ENCODE peak calls at places on chromosomes 5 and 9, in four cellular contexts. Y, J, H and T are unnamed samples.

GRCh38 chr5:112253478-112254250 is 165.4 kb downstream of the EPB41L4A start:
- DNase-seq in Y (peak; percentile 39), J (no peak), H (peak; percentile 7), T (peak; percentile 87)

GRCh38 chr9:125690679-125691078 is 16.3 kb downstream of the MAPKAP1 start:
- DNase-seq in Y (no peak), J (no peak), H (no peak), T (no peak)

GRCh38 chr5:126676195-126676624 is 75.5 kb downstream of the PHAX start:
- DNase-seq in Y (peak; percentile 57), J (peak; percentile 77), H (peak; percentile 77), T (peak; percentile 73)

GRCh38 chr9:2157277-2158105 is 142.3 kb downstream of the SMARCA2 start:
- DNase-seq in Y (peak; percentile 63), J (no peak), H (peak; percentile 81), T (peak; percentile 58)

GRCh38 chr5:72848474-72849428 is 32.3 kb downstream of the TNPO1 start:
- DNase-seq in Y (peak; percentile 23), J (peak; percentile 78), H (peak; percentile 68), T (peak; percentile 46)

GRCh38 chr5:92364986-92365550 is 982.0 kb upstream of the ARRDC3 start:
- DNase-seq in Y (peak; percentile 86), J (no peak), H (peak; percentile 58), T (peak; percentile 66)

GRCh38 chr9:29861803-29862202 is 2288.5 kb upstream of the C9orf72 start:
- DNase-seq in Y (no peak), J (no peak), H (no peak), T (no peak)

GRCh38 chr5:139354186-139354585 is 12.5 kb downstream of the PAIP2 start:
- DNase-seq in Y (no peak), J (no peak), H (no peak), T (no peak)

GRCh38 chr9:82202808-82203207 is 214.2 kb downstream of the SPATA31D1 start:
- DNase-seq in Y (peak; percentile 28), J (no peak), H (peak; percentile 83), T (peak; percentile 71)

GRCh38 chr9:121156263-121156731 is 45.4 kb downstream of the RAB14 start:
- DNase-seq in Y (peak; percentile 83), J (no peak), H (peak; percentile 74), T (peak; percentile 74)

GRCh38 chr9:107044872-107045271 is 181.9 kb downstream of the ZNF462 start:
- DNase-seq in Y (no peak), J (no peak), H (no peak), T (no peak)

GRCh38 chr9:123416171-123416570 is 60.2 kb downstream of the CRB2 start:
- DNase-seq in Y (no peak), J (no peak), H (no peak), T (no peak)

GRCh38 chr5:10253390-10253789 is 3.3 kb downstream of the CCT5 start:
- DNase-seq in Y (no peak), J (no peak), H (no peak), T (no peak)

GRCh38 chr5:77449981-77450380 is 42.1 kb downstream of the WDR41 start:
- DNase-seq in Y (no peak), J (no peak), H (no peak), T (peak; percentile 31)

GRCh38 chr9:114084282-114085073 is 6.4 kb upstream of the AMBP start:
- DNase-seq in Y (no peak), J (no peak), H (no peak), T (no peak)

GRCh38 chr9:105901514-105902109 is 207.3 kb downstream of the TMEM38B start:
- DNase-seq in Y (peak; percentile 46), J (peak; percentile 82), H (peak; percentile 1), T (peak; percentile 17)

GRCh38 chr9:121169094-121169601 is 32.5 kb downstream of the RAB14 start:
- DNase-seq in Y (no peak), J (peak; percentile 20), H (peak; percentile 51), T (peak; percentile 27)

GRCh38 chr9:124960409-124960752 is 19.5 kb upstream of the GOLGA1 start:
- DNase-seq in Y (no peak), J (no peak), H (peak; percentile 80), T (peak; percentile 29)

GRCh38 chr9:13443380-13444271 is 164.1 kb upstream of the MPDZ start:
- DNase-seq in Y (no peak), J (no peak), H (peak; percentile 8), T (no peak)

GRCh38 chr5:177462021-177462670 is 11.3 kb downstream of the DBN1 start:
- DNase-seq in Y (peak; percentile 57), J (no peak), H (no peak), T (no peak)

GRCh38 chr5:142181096-142181495 is 72.5 kb downstream of the NDFIP1 start:
- DNase-seq in Y (no peak), J (no peak), H (no peak), T (no peak)

GRCh38 chr5:154508114-154508513 is 30.1 kb upstream of the HAND1 start:
- DNase-seq in Y (no peak), J (no peak), H (no peak), T (no peak)

GRCh38 chr5:181191526-181192336 is 13.3 kb downstream of the TRIM7 start:
- DNase-seq in Y (peak; percentile 96), J (peak; percentile 94), H (peak; percentile 98), T (peak; percentile 96)

GRCh38 chr5:53161876-53162275 is 52.3 kb upstream of the MOCS2 start:
- DNase-seq in Y (peak; percentile 40), J (no peak), H (peak; percentile 63), T (peak; percentile 10)

GRCh38 chr5:54743997-54744788 is 226.6 kb downstream of the SNX18 start:
- DNase-seq in Y (peak; percentile 96), J (no peak), H (peak; percentile 92), T (peak; percentile 97)

GRCh38 chr9:22041792-22042191 is 32.7 kb upstream of the CDKN2B start:
- DNase-seq in Y (no peak), J (no peak), H (peak; percentile 71), T (peak; percentile 37)

GRCh38 chr9:13520069-13520468 is 240.6 kb upstream of the MPDZ start:
- DNase-seq in Y (no peak), J (no peak), H (peak; percentile 21), T (peak; percentile 56)

GRCh38 chr5:107726896-107727295 is 56.2 kb upstream of the EFNA5 start:
- DNase-seq in Y (no peak), J (no peak), H (no peak), T (no peak)

GRCh38 chr5:107719207-107719606 is 48.5 kb upstream of the EFNA5 start:
- DNase-seq in Y (no peak), J (no peak), H (no peak), T (no peak)

GRCh38 chr5:107724642-107725041 is 53.9 kb upstream of the EFNA5 start:
- DNase-seq in Y (no peak), J (no peak), H (no peak), T (no peak)
- TF ChIP-seq CTCF in Y (no peak), J (no peak), H (no peak), T (no peak)

DNA sequence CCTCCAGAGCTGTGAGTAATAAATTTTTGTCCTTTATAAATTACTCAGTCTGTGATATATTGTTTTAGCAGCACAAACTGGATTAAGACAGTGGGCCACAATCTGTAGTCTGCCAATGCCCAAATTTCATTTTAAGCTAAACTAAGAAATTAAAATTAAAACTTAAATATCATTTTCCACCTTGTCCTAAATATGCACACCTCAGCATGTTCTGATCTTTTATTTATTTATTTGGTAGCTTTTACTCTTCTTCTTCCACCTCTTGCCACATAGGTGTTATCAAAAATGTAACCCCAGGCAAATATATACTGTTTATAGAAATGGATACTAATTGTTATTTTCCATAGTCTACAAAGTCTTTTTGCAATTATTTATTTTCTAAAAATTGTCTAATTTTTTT is 1102.2 kb upstream of the COX7C start:
- DNase-seq in Y (no peak), J (no peak), H (no peak), T (no peak)
- H3K4me3 ChIP-seq in Y (no peak overlapping the region), J (no peak overlapping the region), H (no peak overlapping the region), T (no peak overlapping the region)

GRCh38 chr5:94775088-94775487 is 156.6 kb downstream of the SLF1 start:
- DNase-seq in Y (no peak), J (no peak), H (peak; percentile 53), T (no peak)

GRCh38 chr5:94777163-94777885 is 158.9 kb downstream of the SLF1 start:
- DNase-seq in Y (no peak), J (no peak), H (peak; percentile 60), T (no peak)

GRCh38 chr5:94776167-94776566 is 157.7 kb downstream of the SLF1 start:
- DNase-seq in Y (peak; percentile 41), J (no peak), H (peak; percentile 89), T (no peak)

GRCh38 chr5:94771742-94772141 is 153.3 kb downstream of the SLF1 start:
- DNase-seq in Y (no peak), J (no peak), H (no peak), T (no peak)
- TF ChIP-seq CTCF in Y (no peak), J (no peak), H (no peak), T (no peak)

GRCh38 chr5:173613433-173614144 is 2.9 kb downstream of the BOD1 start:
- DNase-seq in Y (no peak), J (no peak), H (no peak), T (no peak)
- H3K4me3 ChIP-seq in Y (no peak overlapping the region), J (no peak overlapping the region), H (no peak overlapping the region), T (no peak overlapping the region)

DNA sequence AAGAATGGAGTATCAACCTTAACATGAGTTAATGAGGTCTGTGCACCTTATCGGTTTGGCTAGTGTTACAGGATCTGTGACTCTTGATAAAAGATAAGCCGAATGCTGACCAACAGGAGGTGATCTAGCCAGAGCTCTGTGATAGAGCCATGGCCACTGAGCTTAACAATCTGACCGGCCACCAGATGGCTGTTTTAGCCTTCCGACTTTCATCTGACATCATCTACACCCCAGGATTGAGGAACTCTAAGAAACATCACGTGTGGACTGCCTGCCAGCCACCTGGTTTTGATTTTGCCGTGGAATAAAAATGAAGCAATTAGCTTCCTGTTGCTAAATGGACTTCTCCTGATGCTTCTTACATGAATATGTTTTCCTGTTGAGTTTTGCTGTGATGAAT is 281.3 kb downstream of the CEMIP2 start:
- DNase-seq in Y (no peak), J (no peak), H (peak; percentile 61), T (no peak)
- TF ChIP-seq CTCF in Y (no peak), J (no peak), H (no peak), T (no peak)

GRCh38 chr5:88883566-88884434 is 816 bp upstream of the MEF2C start:
- DNase-seq in Y (peak; percentile 83), J (peak; percentile 88), H (peak; percentile 90), T (peak; percentile 87)

GRCh38 chr5:88883059-88883565 is at the start of gene MEF2C:
- DNase-seq in Y (peak; percentile 90), J (peak; percentile 84), H (peak; percentile 89), T (peak; percentile 95)

GRCh38 chr5:88886252-88886651 is 3.3 kb upstream of the MEF2C start:
- DNase-seq in Y (no peak), J (no peak), H (no peak), T (no peak)

GRCh38 chr5:88885043-88885442 is 2.1 kb upstream of the MEF2C start:
- DNase-seq in Y (no peak), J (no peak), H (no peak), T (no peak)

GRCh38 chr5:88884435-88884877 is 1.5 kb upstream of the MEF2C start:
- DNase-seq in Y (no peak), J (no peak), H (no peak), T (peak; percentile 25)
- H3K4me3 ChIP-seq in Y (peak overlapping the region; percentile 53), J (peak overlapping the region; percentile 75), H (peak overlapping the region; percentile 51), T (peak overlapping the region; percentile 67)

GRCh38 chr9:127634698-127635097 is 22.6 kb downstream of the STXBP1 start:
- DNase-seq in Y (no peak), J (no peak), H (peak; percentile 34), T (no peak)
- TF ChIP-seq CTCF in Y (no peak), J (no peak), H (no peak), T (no peak)